ENCODE peak calls at places on chromosomes 11 and 22, in seven cellular contexts. X is stimulated activated CD8-positive, alpha-beta memory T cell treated with anti-CD3 and anti-CD28 coated beads, Interleukin-15, amount 100 ng/mL, for 4 hours; Z is RKO; Y is heart right ventricle; J is CD4-positive, alpha-beta T cell; T is activated naive CD8-positive, alpha-beta T cell treated with anti-CD3 and anti-CD28 coated beads for 36 hours; V is right lobe of liver. I is an unnamed sample.

GRCh38 chr11:76677010-76677771 is 6.6 kb upstream of the LRRC32 start:
- DNase-seq in Y (no peak), T (no peak), Z (no peak), J (no peak), X (no peak), V (no peak), I (no peak)

GRCh38 chr11:122068096-122068495 is 47.9 kb downstream of the BLID start:
- DNase-seq in J (no peak), Y (no peak), Z (no peak), X (no peak), T (no peak), V (no peak), I (no peak)

GRCh38 chr11:68525930-68526329 is 65.4 kb downstream of the PPP6R3 start:
- DNase-seq in J (no peak), V (no peak), Y (no peak), Z (no peak), T (no peak), X (no peak), I (no peak)

GRCh38 chr22:48035897-48036296 is 1273.4 kb downstream of the TBC1D22A start:
- DNase-seq in X (no peak), Y (no peak), V (no peak), T (no peak), J (no peak), Z (no peak), I (no peak)

GRCh38 chr11:131079036-131079435 is 162.8 kb upstream of the SNX19 start:
- DNase-seq in X (no peak), V (no peak), T (no peak), J (no peak), Y (no peak), Z (no peak), I (no peak)

GRCh38 chr11:110525883-110526282 is 96.1 kb downstream of the FDX1 start:
- DNase-seq in X (no peak), Y (no peak), V (no peak), T (no peak), J (no peak), Z (no peak), I (no peak)

GRCh38 chr11:16271258-16271657 is 85.1 kb downstream of the SOX6 start:
- DNase-seq in X (no peak), T (no peak), J (no peak), V (no peak), Y (no peak), Z (no peak), I (no peak)

GRCh38 chr11:16779436-16779835 is 41.0 kb downstream of the C11orf58 start:
- DNase-seq in J (no peak), V (no peak), Z (no peak), Y (no peak), T (no peak), X (no peak), I (no peak)

GRCh38 chr11:44191322-44192014 is 96.0 kb downstream of the EXT2 start:
- DNase-seq in Z (no peak), V (no peak), X (no peak), Y (no peak), J (no peak), T (no peak), I (no peak)

GRCh38 chr11:125346565-125347260 is 149.4 kb downstream of the FEZ1 start:
- DNase-seq in V (no peak), J (no peak), T (no peak), Z (no peak), Y (no peak), X (no peak), I (no peak)

GRCh38 chr11:36008576-36008975 is 64.7 kb downstream of the LDLRAD3 start:
- DNase-seq in J (no peak), Y (no peak), V (no peak), T (no peak), Z (no peak), X (no peak), I (no peak)

GRCh38 chr11:16816358-16817270 is 78.2 kb downstream of the C11orf58 start:
- DNase-seq in Y (no peak), T (no peak), J (no peak), X (no peak), V (no peak), Z (no peak), I (no peak)

GRCh38 chr22:19608114-19608494 is 83.9 kb upstream of the CLDN5 start:
- DNase-seq in X (no peak), V (no peak), T (no peak), Z (no peak), Y (no peak), J (no peak), I (no peak)

GRCh38 chr11:72631806-72632731 is 42.2 kb downstream of the PDE2A start:
- DNase-seq in X (no peak), T (no peak), Y (peak; percentile 73), V (no peak), J (no peak), Z (peak; percentile 67), I (no peak)

GRCh38 chr22:30885591-30885990 is 83.0 kb downstream of the MORC2 start:
- DNase-seq in V (no peak), J (no peak), T (no peak), Y (no peak), Z (no peak), X (no peak), I (no peak)

GRCh38 chr11:116166788-116167465 is 605.9 kb downstream of the BUD13 start:
- DNase-seq in Y (no peak), J (no peak), V (peak; percentile 14), Z (no peak), X (no peak), T (no peak), I (no peak)

GRCh38 chr22:47201996-47202818 is 439.8 kb downstream of the TBC1D22A start:
- DNase-seq in Z (no peak), Y (no peak), V (peak; percentile 51), X (no peak), T (no peak), J (no peak), I (no peak)

GRCh38 chr11:114059278-114059983 is at the start of gene ZBTB16:
- DNase-seq in Z (no peak), Y (peak; percentile 88), T (peak; percentile 46), V (peak; percentile 93), X (peak; percentile 36), J (peak; percentile 57), I (peak; percentile 89)

GRCh38 chr11:36254739-36255138 is 34.5 kb downstream of the COMMD9 start:
- DNase-seq in J (no peak), Y (no peak), V (no peak), T (no peak), X (no peak), Z (peak; percentile 8), I (no peak)

GRCh38 chr11:17742019-17742418 is 7.4 kb downstream of the KCNC1 start:
- DNase-seq in Z (no peak), V (no peak), X (no peak), T (no peak), J (no peak), Y (no peak), I (no peak)

GRCh38 chr11:67507242-67507890 is 596 bp downstream of the CDK2AP2 start:
- DNase-seq in X (no peak), J (no peak), T (no peak), Y (peak; percentile 64), V (peak; percentile 89), Z (peak; percentile 86), I (no peak)

GRCh38 chr11:106131998-106132397 is 54.5 kb downstream of the AASDHPPT start:
- DNase-seq in V (no peak), T (no peak), X (no peak), Y (no peak), Z (no peak), J (no peak), I (no peak)

GRCh38 chr11:72069787-72070251 is 10.5 kb downstream of the NUMA1 start:
- DNase-seq in Y (peak; percentile 80), X (no peak), Z (peak; percentile 95), V (peak; percentile 84), J (no peak), T (no peak), I (peak; percentile 80)

GRCh38 chr11:2582436-2582931 is 117.3 kb downstream of the KCNQ1OT1 start:
- DNase-seq in V (peak; percentile 37), Z (no peak), X (no peak), J (no peak), Y (no peak), T (no peak), I (peak; percentile 43)

GRCh38 chr11:93020248-93021088 is 51.0 kb downstream of the MTNR1B start:
- DNase-seq in Z (peak; percentile 15), V (no peak), J (no peak), T (no peak), X (no peak), Y (no peak), I (no peak)

GRCh38 chr22:20953668-20954500 is 13.2 kb upstream of the AIFM3 start:
- DNase-seq in V (peak; percentile 73), T (no peak), J (no peak), X (no peak), Z (no peak), Y (no peak), I (peak; percentile 80)

GRCh38 chr11:36192723-36193619 is 96.3 kb downstream of the COMMD9 start:
- DNase-seq in J (no peak), Z (no peak), V (no peak), X (no peak), T (no peak), Y (no peak), I (no peak)